ENCODE peak calls at places on chromosomes 12 and 14, in nine cellular contexts. W is B cell; G is activated naive CD8-positive, alpha-beta T cell treated with anti-CD3 and anti-CD28 coated beads, Interleukin-2, amount 50 U/mL, for 16 hours; B is caudate nucleus; O is hepatocyte; N is stimulated activated CD8-positive, alpha-beta memory T cell treated with anti-CD3 and anti-CD28 coated beads, Interleukin-2, amount 100 ng/mL, for 48 hours; P is Karpas-422; Z is left cardiac atrium; U is NCI-H446 treated with DMSO at 0.1 percent for 48 hours. C is an unnamed sample.

GRCh38 chr12:124509676-124510300 is 57.6 kb downstream of the NCOR2 start:
- DNase-seq in Z (peak; percentile 80), B (peak; percentile 34), N (no peak), P (no peak), U (no peak), O (peak; percentile 63), G (no peak), W (no peak), C (no peak)

GRCh38 chr12:97082029-97082428 is 175.0 kb downstream of the NEDD1 start:
- DNase-seq in O (no peak), W (no peak), U (no peak), N (no peak), B (no peak), G (no peak), Z (no peak), P (no peak), C (no peak)

GRCh38 chr14:100728962-100729361 is 2.3 kb downstream of the DLK1 start:
- DNase-seq in Z (no peak), B (no peak), U (no peak), O (no peak), W (no peak), P (no peak), G (no peak), N (no peak), C (no peak)

GRCh38 chr12:6345319-6346071 is 3.6 kb upstream of the TNFRSF1A start:
- DNase-seq in O (peak; percentile 88), P (no peak), N (no peak), B (no peak), W (no peak), Z (peak; percentile 73), U (no peak), G (no peak), C (no peak)

GRCh38 chr12:132367401-132367851 is 38.0 kb upstream of the GALNT9 start:
- DNase-seq in N (no peak), G (no peak), P (no peak), Z (no peak), U (no peak), W (no peak), O (no peak), B (no peak), C (no peak)

GRCh38 chr12:132178801-132179401 is 34.6 kb downstream of the NOC4L start:
- DNase-seq in G (peak; percentile 21), O (no peak), P (peak; percentile 78), W (no peak), Z (no peak), U (no peak), B (no peak), N (no peak), C (no peak)

GRCh38 chr12:68798880-68799229 is 9.1 kb upstream of the MDM2 start:
- DNase-seq in O (no peak), Z (no peak), W (no peak), G (no peak), P (no peak), N (no peak), B (no peak), U (no peak), C (no peak)

GRCh38 chr12:22473212-22473611 is 71.1 kb downstream of the C2CD5 start:
- DNase-seq in B (no peak), Z (no peak), O (no peak), G (no peak), N (no peak), P (no peak), U (no peak), W (peak; percentile 4), C (no peak)

C was measured in stimulated activated CD4-positive, alpha-beta T cell treated with anti-CD3 and anti-CD28 coated beads, TNF-alpha, amount 100 ng/mL, for 24 hours.